ENCODE peak calls at places on chromosome 11, in ten cellular contexts. M is body of pancreas; P is endothelial cell of umbilical vein; Z is Caco-2; E is lower lobe of right lung; N is heart right ventricle; D is CD8-positive, alpha-beta T cell; S is effector memory CD4-positive, alpha-beta T cell; Q is endodermal cell; G is ovary. A is an unnamed sample.

GRCh38 chr11:118841469-118842222 is 42.0 kb upstream of the CXCR5 start:
- DNase-seq in D (no peak), E (no peak), N (no peak), S (peak; percentile 22), P (no peak), M (no peak), G (no peak), Z (no peak), Q (no peak), A (no peak)

GRCh38 chr11:126138636-126139540 is 72.6 kb downstream of the RPUSD4 start:
- DNase-seq in P (no peak), N (no peak), S (no peak), Q (peak; percentile 48), D (no peak), Z (no peak), E (no peak), G (peak; percentile 71), M (no peak), A (no peak)

GRCh38 chr11:83773950-83774880 is 488.0 kb upstream of the CCDC90B start:
- DNase-seq in G (no peak), Q (no peak), Z (no peak), E (no peak), N (no peak), S (no peak), P (no peak), M (no peak), D (no peak), A (no peak)

GRCh38 chr11:123431619-123432018 is 1.6 kb downstream of the GRAMD1B start:
- DNase-seq in P (peak; percentile 66), G (no peak), S (no peak), Z (no peak), M (no peak), N (no peak), D (no peak), E (no peak), Q (peak; percentile 61), A (no peak)

GRCh38 chr11:7536102-7536501 is 22.3 kb downstream of the PPFIBP2 start:
- DNase-seq in Q (peak; percentile 66), S (no peak), G (no peak), Z (no peak), N (no peak), D (no peak), E (no peak), M (no peak), P (no peak), A (peak; percentile 60)

GRCh38 chr11:44609028-44609782 is 43.7 kb downstream of the CD82 start:
- DNase-seq in E (no peak), P (no peak), Q (no peak), D (no peak), Z (no peak), G (no peak), S (no peak), N (no peak), M (no peak), A (no peak)

GRCh38 chr11:64844330-64845124 is at the start of gene CDC42BPG:
- DNase-seq in Q (peak; percentile 96), P (peak; percentile 57), S (peak; percentile 69), Z (peak; percentile 96), E (peak; percentile 89), M (peak; percentile 92), D (peak; percentile 47), N (no peak), G (peak; percentile 73), A (peak; percentile 92)

GRCh38 chr11:70220920-70221319 is 17.8 kb downstream of the FADD start:
- DNase-seq in N (no peak), Q (no peak), E (no peak), M (no peak), P (no peak), G (no peak), Z (no peak), S (no peak), D (no peak), A (no peak)

GRCh38 chr11:10601722-10602281 is 33.3 kb upstream of the LYVE1 start:
- DNase-seq in G (no peak), M (peak; percentile 41), S (no peak), N (no peak), D (no peak), E (peak; percentile 62), Z (no peak), Q (no peak), P (no peak), A (no peak)

GRCh38 chr11:109865558-109866186 is 227.5 kb upstream of the ZC3H12C start:
- DNase-seq in Q (peak; percentile 75), N (peak; percentile 11), P (no peak), S (no peak), M (peak; percentile 56), D (no peak), G (no peak), Z (no peak), E (no peak), A (no peak)

GRCh38 chr11:16410479-16410878 is 54.1 kb upstream of the SOX6 start:
- DNase-seq in P (no peak), Z (no peak), D (no peak), G (no peak), S (no peak), Q (no peak), E (no peak), M (no peak), N (no peak), A (no peak)

GRCh38 chr11:2988996-2989395 is 3.1 kb downstream of the NAP1L4 start:
- DNase-seq in M (no peak), G (no peak), E (no peak), D (no peak), Z (no peak), N (no peak), P (peak; percentile 58), Q (no peak), S (no peak), A (no peak)

GRCh38 chr11:73331138-73331916 is 23.3 kb downstream of the ARHGEF17 start:
- DNase-seq in S (no peak), Q (peak; percentile 92), E (no peak), Z (peak; percentile 97), D (no peak), M (peak; percentile 55), G (peak; percentile 78), P (no peak), N (no peak), A (no peak)

GRCh38 chr11:60842688-60843605 is 1.0 kb downstream of the CCDC86 start:
- DNase-seq in E (no peak), Q (no peak), M (no peak), N (no peak), D (no peak), G (no peak), P (peak; percentile 32), Z (no peak), S (no peak), A (no peak)

GRCh38 chr11:60844045-60844869 is 2.3 kb downstream of the CCDC86 start:
- DNase-seq in D (no peak), E (no peak), M (no peak), N (no peak), S (no peak), G (no peak), P (no peak), Q (no peak), Z (no peak), A (no peak)

GRCh38 chr11:60841797-60842687 is at the start of gene CCDC86:
- DNase-seq in G (peak; percentile 98), Q (peak; percentile 98), N (peak; percentile 97), S (peak; percentile 96), Z (peak; percentile 98), M (peak; percentile 97), P (peak; percentile 96), D (peak; percentile 97), E (peak; percentile 96), A (peak; percentile 99)

GRCh38 chr11:60838132-60838531 is 3.8 kb upstream of the CCDC86 start:
- DNase-seq in N (no peak), Q (peak; percentile 77), G (no peak), Z (no peak), P (no peak), E (no peak), M (no peak), S (no peak), D (no peak), A (no peak)

DNA sequence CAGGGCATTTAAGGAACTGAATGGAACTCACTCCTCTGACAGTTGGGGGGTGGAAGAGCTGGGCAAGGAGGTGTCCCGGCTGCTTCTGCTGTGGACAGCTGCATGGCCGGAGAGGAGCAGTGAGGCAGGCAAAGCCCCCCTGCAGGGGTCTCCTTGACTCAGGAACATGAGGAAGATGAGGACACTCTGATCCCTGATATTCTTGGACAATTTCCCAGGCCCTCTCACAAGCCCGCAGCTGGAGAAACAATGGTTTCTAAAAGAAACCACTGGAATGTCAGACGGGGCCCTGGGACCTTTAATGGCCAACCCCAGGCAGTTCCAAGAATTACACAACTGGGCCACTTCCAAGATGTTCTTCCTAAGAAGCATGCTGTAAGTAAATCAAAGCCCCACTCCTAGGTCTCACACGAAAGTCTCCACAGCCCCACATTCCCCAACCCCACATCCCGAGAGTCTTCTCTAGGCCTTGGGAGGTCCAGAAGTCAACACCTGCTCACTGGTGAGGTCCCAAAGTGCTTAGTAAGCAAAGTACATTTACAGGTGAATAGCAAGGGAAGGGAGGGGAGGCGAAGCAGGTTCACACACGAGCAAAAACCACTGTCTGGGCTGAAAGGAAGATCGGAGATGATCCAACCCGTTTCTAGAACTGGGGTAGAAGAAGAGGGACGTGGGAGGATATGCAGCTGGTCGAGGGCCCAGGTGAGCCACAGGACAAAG is 1.0 kb upstream of the CCDC86 start:
- DNase-seq in S (no peak), M (peak; percentile 38), P (peak; percentile 67), Q (no peak), N (peak; percentile 79), D (no peak), G (no peak), Z (no peak), E (no peak), A (no peak)
- H3K4me3 ChIP-seq in S (no peak overlapping the region), M (no peak overlapping the region), P (no peak overlapping the region), Q (peak overlapping the region; percentile 94), N (peak overlapping the region; percentile 83), D (peak overlapping the region; percentile 84), G (no peak overlapping the region), Z (no peak overlapping the region), E (peak overlapping the region; percentile 98), A (no peak overlapping the region)

DNA sequence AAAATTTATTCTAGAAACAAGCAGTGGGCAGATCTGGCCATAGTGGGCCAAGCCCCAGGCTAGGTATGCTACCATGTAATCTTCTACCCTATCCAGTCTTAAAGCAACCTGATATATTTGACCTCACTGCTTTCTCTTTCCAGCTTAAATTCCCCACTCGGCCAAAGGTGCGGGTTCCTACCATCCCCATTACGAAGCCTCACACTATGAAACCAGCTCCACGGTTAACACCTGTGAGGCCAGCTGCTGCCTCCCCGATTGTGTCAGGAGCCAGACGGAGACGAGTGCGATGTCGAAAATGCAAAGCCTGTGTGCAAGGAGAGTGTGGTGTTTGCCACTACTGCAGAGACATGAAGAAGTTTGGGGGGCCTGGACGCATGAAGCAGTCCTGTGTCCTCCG is 21.2 kb upstream of the GRK2 start:
- DNase-seq in N (no peak), D (no peak), Z (no peak), M (no peak), Q (no peak), P (no peak), G (no peak), S (no peak), E (no peak), A (no peak)
- H3K9me3 ChIP-seq in N (no peaks in the 10 kb centered on the region), D (no peaks in the 10 kb centered on the region), Z (no peaks in the 10 kb centered on the region), M (no peaks in the 10 kb centered on the region), Q (no peaks in the 10 kb centered on the region), P (no peaks in the 10 kb centered on the region), G (no peaks in the 10 kb centered on the region), S (no peaks in the 10 kb centered on the region), E (no peaks in the 10 kb centered on the region), A (no peaks in the 10 kb centered on the region)

GRCh38 chr11:94545641-94546470 is 2.1 kb downstream of the FUT4 start:
- DNase-seq in P (no peak), Q (peak; percentile 54), G (no peak), D (no peak), N (no peak), M (no peak), S (no peak), E (no peak), Z (no peak), A (peak; percentile 22)
- H3K4me3 ChIP-seq in P (no peak overlapping the region), Q (peak overlapping the region; percentile 77), G (peak overlapping the region; percentile 69), D (no peak overlapping the region), N (peak overlapping the region; percentile 55), M (peak overlapping the region; percentile 65), S (no peak overlapping the region), E (peak overlapping the region; percentile 73), Z (peak overlapping the region; percentile 71), A (peak overlapping the region; percentile 69)

GRCh38 chr11:132590986-132591385 is 941.3 kb downstream of the OPCML start:
- DNase-seq in M (no peak), S (no peak), Z (no peak), E (no peak), P (no peak), D (no peak), G (no peak), Q (no peak), N (no peak), A (no peak)
- H3K9me3 ChIP-seq in M (no peaks in the 10 kb centered on the region), S (no peaks in the 10 kb centered on the region), Z (no peaks in the 10 kb centered on the region), E (no peaks in the 10 kb centered on the region), P (peaks cover 1% of the 10 kb centered on the region), D (no peaks in the 10 kb centered on the region), G (no peaks in the 10 kb centered on the region), Q (no peaks in the 10 kb centered on the region), N (no peaks in the 10 kb centered on the region), A (peaks cover 29% of the 10 kb centered on the region)

A was measured in mucosa of descending colon.